ENCODE peak calls at places on chromosomes 2 and 18, in four cellular contexts. E is HepG2, F is adipocyte, C is AG10803. U is an unnamed sample.

GRCh38 chr2:51237626-51238271 is 205.8 kb upstream of the NRXN1 start:
- DNase-seq in E (no peak), F (no peak), C (no peak), U (no peak)

GRCh38 chr18:5519448-5520362 is 24.1 kb downstream of the EPB41L3 start:
- DNase-seq in E (no peak), F (peak; percentile 31), C (no peak), U (no peak)

GRCh38 chr2:171979103-171979502 is 20.6 kb upstream of the METAP1D start:
- DNase-seq in E (no peak), F (no peak), C (no peak), U (no peak)

GRCh38 chr18:10388380-10388779 is 66.1 kb upstream of the APCDD1 start:
- DNase-seq in E (no peak), F (no peak), C (no peak), U (no peak)

GRCh38 chr2:221388891-221389290 is 183.2 kb downstream of the EPHA4 start:
- DNase-seq in E (no peak), F (no peak), C (no peak), U (no peak)

GRCh38 chr2:106116248-106116647 is 77.9 kb downstream of the UXS1 start:
- DNase-seq in E (no peak), F (no peak), C (no peak), U (no peak)

GRCh38 chr2:207042155-207042554 is 102.8 kb downstream of the CPO start:
- DNase-seq in E (no peak), F (no peak), C (no peak), U (no peak)

GRCh38 chr18:59229191-59229590 is 9.2 kb downstream of the GRP start:
- DNase-seq in E (no peak), F (no peak), C (peak; percentile 23), U (no peak)

GRCh38 chr2:26904839-26905238 is 56.9 kb downstream of the DPYSL5 start:
- DNase-seq in E (no peak), F (no peak), C (no peak), U (no peak)

GRCh38 chr2:170170281-170171035 is 7.5 kb upstream of the MYO3B start:
- DNase-seq in E (no peak), F (no peak), C (peak; percentile 39), U (no peak)

GRCh38 chr2:106272202-106272807 is 78.2 kb upstream of the UXS1 start:
- DNase-seq in E (peak; percentile 62), F (no peak), C (no peak), U (no peak)

GRCh38 chr2:136081582-136082210 is 36.3 kb downstream of the CXCR4 start:
- DNase-seq in E (no peak), F (no peak), C (no peak), U (no peak)

GRCh38 chr2:224311226-224311625 is 90.7 kb downstream of the FAM124B start:
- DNase-seq in E (no peak), F (no peak), C (peak; percentile 31), U (peak; percentile 14)

GRCh38 chr2:60550151-60550983 is 3.1 kb downstream of the BCL11A start:
- DNase-seq in E (peak; percentile 56), F (peak; percentile 95), C (peak; percentile 84), U (peak; percentile 57)

GRCh38 chr2:86194751-86195054 is 559 bp downstream of the IMMT start:
- DNase-seq in E (no peak), F (no peak), C (no peak), U (no peak)

GRCh38 chr2:190579945-190580866 is 45.7 kb upstream of the NEMP2 start:
- DNase-seq in E (no peak), F (no peak), C (no peak), U (no peak)

GRCh38 chr2:74205586-74205985 is 7.2 kb downstream of the MTHFD2 start:
- DNase-seq in E (no peak), F (no peak), C (no peak), U (no peak)

GRCh38 chr2:20221169-20221938 is 3.6 kb downstream of the SDC1 start:
- DNase-seq in E (no peak), F (peak; percentile 52), C (peak; percentile 92), U (no peak)

GRCh38 chr2:8125741-8126691 is 555.8 kb upstream of the ID2 start:
- DNase-seq in E (peak; percentile 100), F (no peak), C (no peak), U (no peak)

GRCh38 chr2:216949685-216950397 is 90.0 kb upstream of the TNP1 start:
- DNase-seq in E (no peak), F (no peak), C (no peak), U (no peak)

GRCh38 chr2:231470246-231470900 is 6.1 kb upstream of the NCL start:
- DNase-seq in E (no peak), F (no peak), C (peak; percentile 31), U (no peak)

GRCh38 chr2:63272560-63272959 is 221.9 kb downstream of the OTX1 start:
- DNase-seq in E (no peak), F (no peak), C (no peak), U (no peak)

GRCh38 chr2:241809383-241810303 is 650 bp downstream of the NEU4 start:
- DNase-seq in E (no peak), F (no peak), C (no peak), U (no peak)

GRCh38 chr18:22933958-22934423 is 863 bp downstream of the RBBP8 start:
- DNase-seq in E (no peak), F (no peak), C (no peak), U (no peak)

GRCh38 chr18:80234398-80234797 is 12.9 kb downstream of the PARD6G start:
- DNase-seq in E (no peak), F (no peak), C (no peak), U (no peak)

GRCh38 chr2:140454717-140455116 is 1674.5 kb upstream of the NXPH2 start:
- DNase-seq in E (no peak), F (peak; percentile 69), C (peak; percentile 45), U (peak; percentile 52)

GRCh38 chr2:205032093-205032551 is 486.8 kb downstream of the PARD3B start:
- DNase-seq in E (no peak), F (no peak), C (no peak), U (no peak)

GRCh38 chr2:229980440-229981184 is 58.3 kb downstream of the FBXO36 start:
- DNase-seq in E (no peak), F (peak; percentile 7), C (peak; percentile 53), U (peak; percentile 83)

GRCh38 chr2:6922201-6922656 is 5.0 kb downstream of the RNF144A start:
- DNase-seq in E (peak; percentile 84), F (no peak), C (no peak), U (no peak)

GRCh38 chr2:129237966-129238725 is 741.3 kb upstream of the RAB6C start:
- DNase-seq in E (no peak), F (no peak), C (peak; percentile 61), U (peak; percentile 69)

GRCh38 chr18:23398401-23398800 is 54.7 kb upstream of the RIOK3 start:
- DNase-seq in E (no peak), F (peak; percentile 75), C (peak; percentile 31), U (no peak)

GRCh38 chr2:226282151-226282550 is 517.5 kb downstream of the IRS1 start:
- DNase-seq in E (no peak), F (no peak), C (no peak), U (no peak)

GRCh38 chr2:144014108-144014507 is 505.8 kb downstream of the ZEB2 start:
- DNase-seq in E (no peak), F (peak; percentile 10), C (peak; percentile 42), U (peak; percentile 2)

GRCh38 chr18:28177828-28178635 is 1.1 kb upstream of the CDH2 start:
- DNase-seq in E (peak; percentile 18), F (peak; percentile 90), C (peak; percentile 61), U (peak; percentile 65)
- H3K4me3 ChIP-seq in E (peak overlapping the region; percentile 96), F (peak overlapping the region; percentile 86), C (peak overlapping the region; percentile 82), U (peak overlapping the region; percentile 53)

GRCh38 chr2:182066439-182067061 is 80.9 kb downstream of the PPP1R1C start:
- DNase-seq in E (no peak), F (peak; percentile 83), C (peak; percentile 80), U (peak; percentile 35)
- H3K4me3 ChIP-seq in E (no peak overlapping the region), F (no peak overlapping the region), C (no peak overlapping the region), U (no peak overlapping the region)

GRCh38 chr2:234980476-234981187 is 28.8 kb downstream of the SH3BP4 start:
- DNase-seq in E (peak; percentile 78), F (no peak), C (no peak), U (no peak)

GRCh38 chr2:234981197-234982095 is 29.6 kb downstream of the SH3BP4 start:
- DNase-seq in E (peak; percentile 94), F (peak; percentile 97), C (peak; percentile 100), U (peak; percentile 98)

GRCh38 chr2:234979204-234980167 is 27.7 kb downstream of the SH3BP4 start:
- DNase-seq in E (peak; percentile 73), F (no peak), C (peak; percentile 83), U (no peak)

GRCh38 chr2:234983011-234983726 is 31.4 kb downstream of the SH3BP4 start:
- DNase-seq in E (no peak), F (no peak), C (no peak), U (no peak)

DNA sequence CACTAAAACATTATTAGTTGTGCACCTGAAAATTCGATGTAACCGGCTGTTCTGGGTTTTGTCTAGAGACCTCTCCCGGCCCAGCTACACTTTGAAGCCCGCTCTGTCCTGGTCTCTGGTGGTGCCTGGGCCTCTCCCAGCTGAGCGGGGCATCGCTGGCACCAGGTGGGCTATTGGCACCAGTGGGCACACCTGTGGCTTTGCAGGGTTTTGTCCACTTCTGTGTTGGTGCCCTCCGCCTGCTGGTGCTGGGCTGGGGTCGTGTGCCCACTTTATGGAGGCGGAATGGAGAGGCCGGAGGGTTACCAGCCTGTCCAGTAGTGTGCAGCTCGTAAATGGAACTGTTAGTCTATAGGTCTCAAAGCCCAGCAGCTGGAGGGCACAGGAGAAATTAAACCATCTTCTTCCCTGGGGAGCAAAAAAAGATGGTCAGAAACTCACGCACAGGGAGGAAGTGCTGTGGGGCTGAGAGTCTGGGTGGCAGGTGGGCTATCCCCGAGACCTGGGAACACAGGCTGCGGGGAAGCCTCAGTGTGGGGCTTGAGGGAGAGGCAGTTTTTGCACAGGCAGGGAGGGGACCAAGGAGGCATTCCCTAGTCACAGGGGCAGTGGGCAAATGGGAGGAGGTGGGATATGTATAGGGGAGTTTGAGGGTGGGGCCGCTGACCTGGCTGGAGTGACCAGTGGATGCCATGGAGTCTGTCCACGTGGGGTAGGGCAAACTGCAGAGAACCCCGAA is 30.4 kb downstream of the SH3BP4 start:
- DNase-seq in E (no peak), F (no peak), C (no peak), U (no peak)
- H3K4me3 ChIP-seq in E (peak overlapping the region; percentile 41), F (peak overlapping the region; percentile 20), C (peak overlapping the region; percentile 31), U (peak overlapping the region; percentile 5)

GRCh38 chr2:236657215-236657614 is 87.6 kb downstream of the ACKR3 start:
- DNase-seq in E (no peak), F (no peak), C (no peak), U (no peak)
- H3K4me3 ChIP-seq in E (no peak overlapping the region), F (no peak overlapping the region), C (no peak overlapping the region), U (no peak overlapping the region)

DNA sequence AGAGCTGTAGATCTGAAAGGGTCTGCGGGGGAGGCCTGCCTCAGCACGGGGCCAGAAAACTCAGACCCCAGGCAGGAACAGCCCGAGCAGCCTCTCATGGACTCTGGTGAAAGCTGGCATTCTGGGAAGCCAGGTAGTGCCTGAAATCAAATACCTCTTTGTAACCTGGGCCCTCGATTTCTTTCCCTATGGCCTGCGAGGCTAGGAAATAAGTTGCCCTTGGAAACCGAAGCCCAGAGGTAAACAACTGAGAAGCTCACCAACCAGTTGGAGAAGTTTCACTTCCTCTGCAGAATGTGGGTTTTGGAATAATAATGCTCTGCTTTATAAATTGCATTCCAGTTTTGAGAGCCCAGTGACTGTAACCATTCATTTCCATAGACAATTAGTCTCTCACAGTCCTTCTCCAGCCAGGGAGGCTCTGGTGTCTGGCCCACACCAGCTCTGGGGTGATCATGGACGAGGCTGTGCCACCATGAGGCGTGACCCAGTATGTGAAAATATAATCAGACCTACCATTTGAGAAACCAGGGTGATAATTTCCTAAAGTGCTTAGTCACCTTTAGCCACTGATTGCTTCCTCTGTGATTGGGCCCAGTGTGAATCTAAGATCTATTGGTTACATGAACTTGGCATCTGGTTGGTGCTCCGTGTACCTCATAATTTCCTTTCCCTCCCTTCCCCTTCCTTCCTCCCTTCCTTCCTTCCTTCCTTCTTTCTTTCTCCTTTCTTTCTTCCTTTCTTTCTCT is 133.1 kb upstream of the PELI1 start:
- DNase-seq in E (no peak), F (no peak), C (peak; percentile 50), U (no peak)
- H3K4me3 ChIP-seq in E (no peak overlapping the region), F (peak overlapping the region; percentile 21), C (no peak overlapping the region), U (no peak overlapping the region)

U was measured in MG63.